ENCODE peak calls at places on chromosomes 4 and X, in nine cellular contexts. R is iPS DF 19.7; L is activated CD4-positive, alpha-beta T cell treated with anti-CD3 and anti-CD28 coated beads, Interleukin-2, amount 50 U/mL, for 1 hour; A is kidney glomerular epithelial cell; W is iris pigment epithelial cell; M is activated naive CD8-positive, alpha-beta T cell treated with anti-CD3 and anti-CD28 coated beads, Interleukin-2, amount 10 ng/mL, durations not matched to agents 7 days and 5 days; Z is Caki2; K is astrocyte; X is NB4. I is an unnamed sample.

GRCh38 chr4:21447320-21448055 is 501.1 kb downstream of the KCNIP4 start:
- DNase-seq in X (no peak), A (peak), L (no peak), W (peak), Z (no peak), K (no peak), M (no peak), R (no peak), I (no peak)

GRCh38 chr4:163071308-163071707 is 95.4 kb downstream of the NAF1 start:
- DNase-seq in K (no peak), A (no peak), W (peak), R (no peak), Z (no peak), L (no peak), X (no peak), M (no peak), I (no peak)

GRCh38 chr4:57043304-57044251 is 64.9 kb downstream of the POLR2B start:
- DNase-seq in Z (no peak), K (peak), M (no peak), W (peak), R (no peak), X (no peak), L (no peak), A (no peak), I (no peak)

GRCh38 chr4:1567808-1568581 is 116.1 kb downstream of the FAM53A start:
- DNase-seq in W (no peak), R (no peak), L (no peak), A (no peak), Z (no peak), M (no peak), K (no peak), X (no peak), I (no peak)

GRCh38 chr4:74715731-74716435 is 78.4 kb downstream of the BTC start:
- DNase-seq in M (no peak), L (no peak), R (no peak), K (no peak), X (no peak), A (peak), W (no peak), Z (no peak), I (no peak)

GRCh38 chrX:70454441-70455365 is 10.1 kb downstream of the DLG3 start:
- DNase-seq in W (peak), A (peak), K (peak), L (peak), X (peak), Z (peak), R (no peak), M (peak), I (no peak)

GRCh38 chrX:21168401-21169160 is 205.6 kb upstream of the CNKSR2 start:
- DNase-seq in A (no peak), R (no peak), W (no peak), K (no peak), L (no peak), X (no peak), M (no peak), Z (no peak), I (no peak)

GRCh38 chrX:107676559-107677378 is 48.5 kb downstream of the PRPS1 start:
- DNase-seq in X (peak), R (no peak), K (peak), M (peak), A (peak), Z (peak), L (peak), W (peak), I (peak)

GRCh38 chrX:47170861-47171692 is 22.6 kb upstream of the UBA1 start:
- DNase-seq in M (no peak), R (no peak), K (no peak), L (no peak), W (no peak), Z (no peak), X (no peak), A (no peak), I (no peak)

GRCh38 chr4:182486895-182487294 is 243.7 kb downstream of the TENM3 start:
- DNase-seq in Z (no peak), W (peak), K (peak), M (no peak), X (peak), L (no peak), A (no peak), R (no peak), I (no peak)

GRCh38 chrX:9336501-9336900 is 128.4 kb upstream of the TBL1X start:
- DNase-seq in A (no peak), M (no peak), X (no peak), K (no peak), Z (no peak), L (no peak), R (no peak), W (no peak), I (no peak)

GRCh38 chr4:142901166-142901662 is 55.1 kb upstream of the INPP4B start:
- DNase-seq in Z (no peak), M (no peak), K (peak), W (peak), X (no peak), R (no peak), L (no peak), A (no peak), I (no peak)

GRCh38 chr4:3373468-3373867 is 68.3 kb upstream of the HGFAC start:
- DNase-seq in M (no peak), K (no peak), R (no peak), Z (no peak), L (no peak), X (no peak), W (no peak), A (no peak), I (no peak)

GRCh38 chr4:54322817-54323417 is 93.8 kb downstream of the PDGFRA start:
- DNase-seq in Z (peak), W (peak), M (peak), R (peak), X (peak), K (peak), A (peak), L (peak), I (no peak)

GRCh38 chr4:74654230-74654681 is 140.1 kb downstream of the BTC start:
- DNase-seq in K (peak), W (peak), Z (peak), L (no peak), X (peak), M (no peak), A (peak), R (no peak), I (peak)

GRCh38 chr4:185566425-185566824 is 31.1 kb upstream of the PDLIM3 start:
- DNase-seq in W (no peak), M (no peak), K (no peak), A (no peak), Z (no peak), R (no peak), L (no peak), X (no peak), I (no peak)

GRCh38 chr4:40648742-40649281 is 19.1 kb upstream of the RBM47 start:
- DNase-seq in M (no peak), K (no peak), L (no peak), Z (no peak), A (no peak), W (no peak), X (no peak), R (no peak), I (no peak)

I was measured in SIG-M5.